ENCODE peak calls at places on chromosomes 13 and 19, in five cellular contexts. E is body of pancreas, H is endodermal cell, Q is breast epithelium, I is fibroblast of mammary gland. Z is an unnamed sample.

GRCh38 chr13:99062593-99062992 is 84.7 kb upstream of the DOCK9 start:
- DNase-seq in E (no peak), H (no peak), Q (no peak), I (no peak), Z (peak)

GRCh38 chr13:75566658-75567057 is 17.1 kb downstream of the UCHL3 start:
- DNase-seq in E (no peak), H (no peak), Q (no peak), I (peak), Z (peak)

GRCh38 chr19:46299004-46299509 is 2.2 kb downstream of the HIF3A start:
- DNase-seq in E (peak), H (peak), Q (peak), I (peak), Z (peak)

GRCh38 chr13:91036886-91037285 is 310.6 kb upstream of the MIR17HG start:
- DNase-seq in E (no peak), H (no peak), Q (no peak), I (no peak), Z (no peak)

GRCh38 chr19:35041548-35042055 is at the start of gene HPN:
- DNase-seq in E (peak), H (peak), Q (peak), I (no peak), Z (no peak)

GRCh38 chr19:49889687-49890348 is 6.9 kb downstream of the IL4I1 start:
- DNase-seq in E (peak), H (peak), Q (peak), I (peak), Z (peak)

GRCh38 chr13:42660367-42660965 is 86.5 kb downstream of the TNFSF11 start:
- DNase-seq in E (no peak), H (no peak), Q (no peak), I (peak), Z (peak)

GRCh38 chr13:74158028-74158427 is 23.8 kb upstream of the KLF12 start:
- DNase-seq in E (no peak), H (no peak), Q (no peak), I (peak), Z (no peak)

GRCh38 chr13:43356566-43356965 is 333.2 kb downstream of the DNAJC15 start:
- DNase-seq in E (no peak), H (no peak), Q (no peak), I (peak), Z (no peak)

GRCh38 chr13:108915634-108916497 is 286.5 kb downstream of the MYO16 start:
- DNase-seq in E (peak), H (peak), Q (peak), I (peak), Z (peak)

GRCh38 chr13:45412274-45413049 is 5.7 kb downstream of the SLC25A30 start:
- DNase-seq in E (no peak), H (no peak), Q (no peak), I (no peak), Z (no peak)

GRCh38 chr19:17420267-17420924 is 549 bp downstream of the MVB12A start:
- DNase-seq in E (peak), H (peak), Q (no peak), I (no peak), Z (no peak)

GRCh38 chr13:51547425-51548176 is 36.7 kb upstream of the WDFY2 start:
- DNase-seq in E (no peak), H (no peak), Q (no peak), I (no peak), Z (no peak)

GRCh38 chr13:77384999-77385398 is 58.1 kb upstream of the MYCBP2 start:
- DNase-seq in E (no peak), H (no peak), Q (no peak), I (peak), Z (no peak)

GRCh38 chr13:39038569-39038898 is 278 bp downstream of the NHLRC3 start:
- DNase-seq in E (no peak), H (no peak), Q (no peak), I (no peak), Z (no peak)

GRCh38 chr19:39133431-39134270 is 8.1 kb downstream of the PAK4 start:
- DNase-seq in E (peak), H (peak), Q (peak), I (no peak), Z (no peak)

GRCh38 chr19:45670670-45671453 is 2.8 kb downstream of the GIPR start:
- DNase-seq in E (peak), H (peak), Q (peak), I (peak), Z (no peak)

GRCh38 chr19:56141416-56141992 is 417 bp downstream of the ZNF444 start:
- DNase-seq in E (peak), H (no peak), Q (no peak), I (no peak), Z (no peak)

GRCh38 chr19:45153339-45154063 is 7.3 kb downstream of the NKPD1 start:
- DNase-seq in E (no peak), H (peak), Q (no peak), I (peak), Z (no peak)

GRCh38 chr19:7865262-7865911 is 8.8 kb downstream of the PRR36 start:
- DNase-seq in E (no peak), H (no peak), Q (no peak), I (no peak), Z (no peak)

GRCh38 chr13:114107686-114108081 is 24.7 kb downstream of the RASA3 start:
- DNase-seq in E (no peak), H (peak), Q (peak), I (peak), Z (peak)

GRCh38 chr19:56476671-56477428 is at the start of gene ZNF667:
- DNase-seq in E (no peak), H (no peak), Q (no peak), I (peak), Z (no peak)

GRCh38 chr19:54572696-54573311 is 786 bp upstream of the LILRA2 start:
- DNase-seq in E (no peak), H (no peak), Q (no peak), I (no peak), Z (no peak)
- H3K4me3 ChIP-seq in E (no peak), H (no peak), Q (no peak), I (no peak), Z (no peak)

GRCh38 chr19:11137542-11138384 is 17.8 kb downstream of the SPC24 start:
- DNase-seq in E (peak), H (peak), Q (peak), I (peak), Z (peak)
- H3K4me3 ChIP-seq in E (no peak), H (peak), Q (peak), I (no peak), Z (no peak)

GRCh38 chr13:82688400-82688999 is 1193.8 kb downstream of the SLITRK1 start:
- DNase-seq in E (no peak), H (no peak), Q (no peak), I (peak), Z (no peak)
- H3K4me3 ChIP-seq in E (no peak), H (no peak), Q (peak), I (peak), Z (no peak)

GRCh38 chr13:25806304-25806974 is 245.4 kb downstream of the SHISA2 start:
- DNase-seq in E (no peak), H (no peak), Q (no peak), I (no peak), Z (peak)
- H3K4me3 ChIP-seq in E (no peak), H (no peak), Q (no peak), I (no peak), Z (no peak)

DNA sequence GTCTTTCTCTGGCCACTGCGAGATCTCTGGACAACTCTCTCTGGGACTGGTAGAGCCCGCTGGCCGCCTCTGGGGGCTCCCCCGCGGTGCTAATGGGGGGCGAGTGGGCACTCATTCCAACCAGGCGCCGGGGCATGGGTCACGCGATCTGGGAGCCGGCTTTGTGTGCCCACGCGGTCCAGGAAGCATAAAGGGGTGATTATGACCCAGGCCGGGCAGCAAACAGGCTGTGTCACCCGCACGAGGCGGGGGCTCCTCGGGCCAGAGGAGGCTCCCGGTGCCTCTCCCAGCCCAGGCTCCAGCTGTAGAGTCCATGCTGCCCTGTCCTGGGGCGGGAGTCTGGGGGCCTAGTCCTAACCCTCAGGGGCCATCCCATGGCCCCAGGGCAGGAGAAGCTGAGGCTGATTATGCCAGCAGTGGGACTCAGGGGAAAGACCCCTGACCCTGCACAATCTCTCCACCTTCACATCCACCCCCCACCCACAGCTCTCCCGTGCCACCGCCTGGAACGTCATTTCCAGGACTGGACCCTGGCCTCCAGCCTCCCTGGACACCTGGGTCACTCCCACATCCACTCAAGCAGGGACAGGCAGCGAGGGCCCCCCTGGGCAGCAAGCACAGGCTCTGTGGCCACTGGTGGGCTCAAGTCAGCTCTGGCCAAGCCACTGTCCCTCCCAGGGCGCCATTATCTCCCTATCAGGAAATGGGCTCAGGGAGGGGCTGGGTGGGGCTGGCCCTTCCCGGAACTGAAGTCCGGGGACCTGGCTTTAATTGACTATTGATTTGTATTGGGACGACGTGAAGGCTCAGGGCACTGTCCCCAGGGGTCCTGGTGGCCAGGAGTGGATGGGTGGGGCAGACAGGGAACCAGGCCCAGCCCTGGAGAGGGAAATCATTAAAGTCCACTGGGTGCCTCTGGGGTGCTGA is 50.0 kb downstream of the PTPRS start:
- DNase-seq in E (no peak), H (no peak), Q (no peak), I (no peak), Z (no peak)
- H3K4me3 ChIP-seq in E (no peak), H (no peak), Q (peak), I (no peak), Z (no peak)

Z was measured in astrocyte of the cerebellum.